ENCODE peak calls at places on chromosomes 5 and 9, in four cellular contexts. One of them, this sample, is unnamed.

GRCh38 chr9:114450833-114451706 is 54.2 kb downstream of the WHRN start:
- DNase-seq in retinal pigment epithelial cell: no peak
- DNase-seq in MCF 10A: no peak
- DNase-seq in DND-41: no peak
- DNase-seq in this sample: no peak

GRCh38 chr5:124446125-124446524 is 300.3 kb downstream of the ZNF608 start:
- DNase-seq in retinal pigment epithelial cell: no peak
- DNase-seq in DND-41: no peak
- DNase-seq in MCF 10A: no peak
- DNase-seq in this sample: no peak

GRCh38 chr9:108910914-108911313 is 23.0 kb downstream of the ELP1 start:
- DNase-seq in DND-41: no peak
- DNase-seq in MCF 10A: no peak
- DNase-seq in retinal pigment epithelial cell: no peak
- DNase-seq in this sample: no peak

GRCh38 chr9:99231708-99232107 is 9.6 kb downstream of the SEC61B start:
- DNase-seq in retinal pigment epithelial cell: no peak
- DNase-seq in DND-41: peak; percentile 13
- DNase-seq in MCF 10A: peak; percentile 23
- DNase-seq in this sample: no peak

GRCh38 chr9:106886111-106887046 is 23.4 kb downstream of the ZNF462 start:
- DNase-seq in MCF 10A: peak; percentile 71
- DNase-seq in DND-41: no peak
- DNase-seq in retinal pigment epithelial cell: no peak
- DNase-seq in this sample: no peak

GRCh38 chr5:115398726-115399125 is 102.3 kb upstream of the CCDC112 start:
- DNase-seq in DND-41: no peak
- DNase-seq in MCF 10A: peak; percentile 38
- DNase-seq in retinal pigment epithelial cell: no peak
- DNase-seq in this sample: no peak

GRCh38 chr9:120571443-120572257 is 8.3 kb downstream of the CDK5RAP2 start:
- DNase-seq in retinal pigment epithelial cell: peak; percentile 84
- DNase-seq in MCF 10A: no peak
- DNase-seq in DND-41: no peak
- DNase-seq in this sample: no peak

GRCh38 chr9:73919712-73920111 is 577.4 kb upstream of the RORB start:
- DNase-seq in retinal pigment epithelial cell: no peak
- DNase-seq in DND-41: no peak
- DNase-seq in MCF 10A: no peak
- DNase-seq in this sample: no peak

GRCh38 chr9:19429590-19429989 is 20.8 kb downstream of the ACER2 start:
- DNase-seq in retinal pigment epithelial cell: no peak
- DNase-seq in DND-41: no peak
- DNase-seq in MCF 10A: no peak
- DNase-seq in this sample: no peak

GRCh38 chr5:175689147-175689991 is 31.5 kb downstream of the HRH2 start:
- DNase-seq in DND-41: no peak
- DNase-seq in MCF 10A: peak; percentile 92
- DNase-seq in retinal pigment epithelial cell: no peak
- DNase-seq in this sample: peak; percentile 92

GRCh38 chr5:83306572-83307241 is 164.8 kb upstream of the VCAN start:
- DNase-seq in retinal pigment epithelial cell: peak; percentile 54
- DNase-seq in DND-41: no peak
- DNase-seq in MCF 10A: peak; percentile 78
- DNase-seq in this sample: peak; percentile 91

GRCh38 chr9:36924071-36924470 is 110.0 kb downstream of the PAX5 start:
- DNase-seq in MCF 10A: peak; percentile 91
- DNase-seq in retinal pigment epithelial cell: peak; percentile 69
- DNase-seq in DND-41: no peak
- DNase-seq in this sample: no peak
- TF ChIP-seq CTCF in MCF 10A: no peak
- TF ChIP-seq CTCF in retinal pigment epithelial cell: no peak
- TF ChIP-seq CTCF in DND-41: no peak
- TF ChIP-seq CTCF in this sample: no peak

DNA sequence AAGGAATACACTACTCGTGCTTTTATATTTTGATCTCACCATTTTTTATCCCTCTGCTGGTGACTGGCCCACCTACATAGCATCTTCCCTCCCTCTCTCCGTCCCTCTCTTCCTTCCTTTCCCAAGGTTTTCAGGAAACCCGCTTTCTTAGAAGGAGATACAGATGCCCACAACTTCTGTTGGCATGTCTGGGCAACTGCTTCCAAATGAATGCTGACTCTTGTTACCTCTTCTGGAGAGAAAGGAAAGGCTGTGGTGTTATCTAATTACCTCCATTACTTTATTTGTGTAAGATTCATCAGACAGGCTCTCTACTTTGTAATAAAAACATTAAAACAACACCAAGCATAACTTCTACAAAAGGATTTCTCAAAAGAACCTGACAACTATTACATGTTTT is 20.2 kb downstream of the FANCC start:
- DNase-seq in retinal pigment epithelial cell: no peak
- DNase-seq in MCF 10A: no peak
- DNase-seq in DND-41: no peak
- DNase-seq in this sample: no peak
- TF ChIP-seq CTCF in retinal pigment epithelial cell: no peak
- TF ChIP-seq CTCF in MCF 10A: no peak
- TF ChIP-seq CTCF in DND-41: no peak
- TF ChIP-seq CTCF in this sample: no peak

DNA sequence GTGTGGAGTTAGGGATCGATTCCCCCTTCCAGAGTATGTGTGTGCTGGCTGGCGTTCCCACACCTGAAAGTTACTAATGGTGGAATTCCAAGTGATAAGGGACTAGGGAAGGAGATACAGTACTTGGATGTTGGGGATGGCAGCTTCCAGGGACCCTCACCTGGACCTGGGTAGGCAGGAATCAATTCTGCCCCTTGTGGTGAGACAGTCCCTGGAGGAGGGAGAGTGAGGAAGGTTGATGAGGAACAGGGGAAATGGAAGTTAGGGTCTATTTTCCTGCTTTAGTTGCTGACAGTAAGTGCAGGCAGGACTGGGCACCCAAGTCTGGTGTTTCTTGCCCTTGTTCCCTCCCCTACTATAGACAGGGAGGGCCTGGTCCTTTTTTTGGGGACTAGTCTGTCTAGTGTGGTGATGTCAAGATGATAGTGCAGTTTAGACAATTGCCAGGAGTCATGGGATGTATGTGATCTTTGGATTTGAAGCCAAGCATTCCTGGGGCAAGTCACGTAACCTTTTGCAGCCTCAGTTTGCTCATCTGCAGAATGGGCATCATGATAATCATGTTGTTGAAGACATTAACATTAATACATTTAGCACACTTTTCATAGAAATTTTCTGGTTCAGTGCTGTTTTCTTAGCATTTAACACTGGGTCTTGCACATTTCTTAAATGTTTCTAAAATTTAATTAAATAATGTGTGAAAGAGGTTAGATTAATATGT is 51.7 kb downstream of the DAB2IP start:
- DNase-seq in retinal pigment epithelial cell: no peak
- DNase-seq in DND-41: no peak
- DNase-seq in MCF 10A: no peak
- DNase-seq in this sample: no peak
- TF ChIP-seq CTCF in retinal pigment epithelial cell: peak; percentile 42
- TF ChIP-seq CTCF in DND-41: peak; percentile 20
- TF ChIP-seq CTCF in MCF 10A: no peak
- TF ChIP-seq CTCF in this sample: no peak

GRCh38 chr9:15725953-15726352 is 173.1 kb downstream of the CCDC171 start:
- DNase-seq in DND-41: no peak
- DNase-seq in retinal pigment epithelial cell: no peak
- DNase-seq in MCF 10A: no peak
- DNase-seq in this sample: no peak

GRCh38 chr9:15724006-15724405 is 171.2 kb downstream of the CCDC171 start:
- DNase-seq in retinal pigment epithelial cell: no peak
- DNase-seq in DND-41: no peak
- DNase-seq in MCF 10A: peak; percentile 80
- DNase-seq in this sample: no peak

GRCh38 chr9:15735083-15735974 is 182.5 kb downstream of the CCDC171 start:
- DNase-seq in retinal pigment epithelial cell: peak; percentile 72
- DNase-seq in DND-41: no peak
- DNase-seq in MCF 10A: peak; percentile 90
- DNase-seq in this sample: no peak

DNA sequence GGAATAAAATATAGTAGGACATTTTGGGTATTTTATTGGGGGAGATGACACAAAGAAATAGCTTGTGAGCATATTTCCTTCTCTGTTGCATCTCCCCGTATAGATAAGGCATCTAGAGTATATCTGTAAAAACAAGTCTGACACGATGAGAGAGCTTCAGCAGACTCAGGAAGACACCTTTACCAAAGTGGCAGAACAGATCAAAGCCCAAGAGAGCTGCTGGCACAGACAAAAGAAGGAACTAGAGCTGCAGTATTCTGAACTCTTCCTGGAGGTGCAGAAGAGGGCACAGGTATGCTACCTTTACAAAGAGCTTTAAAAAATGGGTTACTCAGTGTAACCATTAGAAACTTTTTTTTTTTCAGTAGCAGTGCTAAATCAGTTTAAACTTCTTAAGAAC is 176.7 kb downstream of the CCDC171 start:
- DNase-seq in DND-41: no peak
- DNase-seq in retinal pigment epithelial cell: no peak
- DNase-seq in MCF 10A: no peak
- DNase-seq in this sample: no peak
- TF ChIP-seq CTCF in DND-41: no peak
- TF ChIP-seq CTCF in retinal pigment epithelial cell: no peak
- TF ChIP-seq CTCF in MCF 10A: no peak
- TF ChIP-seq CTCF in this sample: no peak

DNA sequence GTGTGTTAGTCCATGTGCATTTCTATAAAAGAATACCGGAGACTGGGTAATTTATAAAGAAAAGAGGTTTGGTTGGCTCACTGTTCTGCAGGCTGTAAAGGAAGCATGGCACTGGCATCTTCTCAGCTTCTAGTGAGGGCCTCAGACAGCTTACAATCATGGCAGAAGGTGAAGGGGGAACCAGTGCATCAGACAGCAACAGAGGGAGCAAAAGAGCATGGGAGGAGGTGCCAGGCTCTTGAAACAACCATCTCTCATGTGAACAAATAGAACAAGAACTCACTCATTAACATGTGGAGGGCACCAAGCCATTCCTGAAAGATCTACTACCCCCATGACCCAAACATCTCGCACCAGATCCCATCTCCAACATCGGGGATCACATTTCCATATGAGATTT is 89.2 kb upstream of the IL33 start:
- DNase-seq in DND-41: no peak
- DNase-seq in MCF 10A: no peak
- DNase-seq in retinal pigment epithelial cell: no peak
- DNase-seq in this sample: no peak
- TF ChIP-seq CTCF in DND-41: no peak
- TF ChIP-seq CTCF in MCF 10A: no peak
- TF ChIP-seq CTCF in retinal pigment epithelial cell: peak; percentile 10
- TF ChIP-seq CTCF in this sample: no peak

DNA sequence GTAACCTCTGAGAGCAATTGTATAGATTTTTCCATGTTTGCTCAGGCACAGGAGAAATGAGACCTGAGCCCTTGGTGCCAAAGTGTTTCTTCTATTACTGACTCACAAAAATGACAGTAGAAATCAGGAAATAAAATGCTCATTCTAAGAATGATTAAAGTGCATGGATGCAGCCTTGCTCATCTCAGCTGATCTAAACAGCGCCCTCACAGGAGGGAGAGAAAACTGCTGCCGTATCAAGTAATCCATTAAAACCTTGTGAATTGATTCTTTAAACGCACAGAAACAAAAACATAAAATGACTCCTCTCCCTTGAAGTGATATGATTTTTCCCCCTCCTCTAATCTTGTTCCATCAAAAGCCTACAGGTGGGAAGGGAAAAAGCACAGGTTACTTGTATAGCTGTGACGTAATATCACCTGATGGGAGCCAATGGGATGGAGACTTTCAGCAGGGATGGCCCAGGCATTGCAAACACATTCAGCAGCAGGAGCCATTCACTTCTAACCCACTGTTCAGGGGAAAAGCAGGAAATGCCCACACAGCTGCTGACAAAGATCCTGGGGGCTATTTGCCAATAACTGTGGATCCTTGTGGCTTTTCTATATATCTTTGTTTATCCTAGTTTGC is 76.7 kb downstream of the PLCXD3 start:
- DNase-seq in MCF 10A: peak; percentile 9
- DNase-seq in DND-41: no peak
- DNase-seq in retinal pigment epithelial cell: no peak
- DNase-seq in this sample: no peak
- TF ChIP-seq CTCF in MCF 10A: peak; percentile 10
- TF ChIP-seq CTCF in DND-41: peak; percentile 52
- TF ChIP-seq CTCF in retinal pigment epithelial cell: peak; percentile 75
- TF ChIP-seq CTCF in this sample: no peak

GRCh38 chr9:14661421-14662059 is 31.7 kb downstream of the ZDHHC21 start:
- DNase-seq in retinal pigment epithelial cell: no peak
- DNase-seq in MCF 10A: peak; percentile 36
- DNase-seq in DND-41: no peak
- DNase-seq in this sample: no peak
- TF ChIP-seq CTCF in retinal pigment epithelial cell: peak; percentile 53
- TF ChIP-seq CTCF in MCF 10A: peak; percentile 48
- TF ChIP-seq CTCF in DND-41: peak; percentile 64
- TF ChIP-seq CTCF in this sample: peak; percentile 41

GRCh38 chr5:79563247-79563590 is 49.0 kb upstream of the TENT2 start:
- DNase-seq in retinal pigment epithelial cell: no peak
- DNase-seq in DND-41: no peak
- DNase-seq in MCF 10A: no peak
- DNase-seq in this sample: no peak
- TF ChIP-seq CTCF in retinal pigment epithelial cell: no peak
- TF ChIP-seq CTCF in DND-41: no peak
- TF ChIP-seq CTCF in MCF 10A: no peak
- TF ChIP-seq CTCF in this sample: no peak

DNA sequence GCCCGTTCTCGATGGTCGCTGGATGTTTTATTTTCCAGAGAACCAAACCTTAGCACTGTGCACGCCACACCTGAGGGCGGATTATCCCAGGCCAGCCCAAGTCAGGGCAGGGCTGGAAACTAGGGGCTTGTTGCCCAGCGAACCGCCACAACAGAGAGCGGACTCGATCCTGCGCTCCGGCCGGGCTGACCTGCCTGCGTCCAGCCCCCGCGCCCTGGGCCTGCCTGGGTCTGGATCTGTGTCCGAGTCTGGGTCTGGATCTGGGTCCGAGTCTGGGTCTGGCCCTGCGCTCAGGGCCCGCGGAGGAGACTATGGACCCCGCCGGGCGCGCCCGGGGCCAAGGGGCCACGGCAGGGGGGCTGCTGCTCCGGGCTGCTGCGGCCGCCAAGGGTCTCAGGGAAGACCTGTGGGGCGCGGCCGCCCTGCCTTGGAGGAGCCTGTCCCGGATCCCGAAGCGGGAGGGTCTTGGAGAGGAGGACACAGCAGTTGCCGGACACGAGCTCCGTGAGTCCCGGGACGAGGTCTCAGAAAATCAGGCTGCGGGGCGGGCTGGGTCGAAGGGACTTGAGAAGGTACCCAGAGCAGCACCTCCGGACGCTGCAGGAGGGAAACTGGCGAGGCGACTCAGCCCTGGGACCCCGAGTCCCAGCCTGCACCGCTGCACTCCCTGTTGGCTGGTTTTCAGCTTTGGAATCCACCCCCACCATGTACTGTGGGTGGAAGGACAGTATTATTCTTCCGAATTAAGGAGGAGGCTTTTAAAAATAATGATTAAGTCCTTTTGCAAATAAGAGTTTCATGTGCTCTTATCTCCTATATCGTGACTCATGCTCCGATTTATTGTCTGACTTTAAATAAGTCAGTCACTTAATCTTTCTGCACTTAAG is at the start of gene ANKDD1B:
- DNase-seq in DND-41: no peak
- DNase-seq in MCF 10A: no peak
- DNase-seq in retinal pigment epithelial cell: no peak
- DNase-seq in this sample: no peak
- TF ChIP-seq CTCF in DND-41: no peak
- TF ChIP-seq CTCF in MCF 10A: no peak
- TF ChIP-seq CTCF in retinal pigment epithelial cell: no peak
- TF ChIP-seq CTCF in this sample: no peak

GRCh38 chr9:29691758-29692407 is 2118.6 kb upstream of the C9orf72 start:
- DNase-seq in retinal pigment epithelial cell: no peak
- DNase-seq in DND-41: peak; percentile 3
- DNase-seq in MCF 10A: peak; percentile 73
- DNase-seq in this sample: no peak
- TF ChIP-seq CTCF in retinal pigment epithelial cell: peak; percentile 67
- TF ChIP-seq CTCF in DND-41: no peak
- TF ChIP-seq CTCF in MCF 10A: peak; percentile 42
- TF ChIP-seq CTCF in this sample: no peak